ENCODE peak calls at places on chromosomes 11 and 22, in nine cellular contexts. Y, G, S, J, Q, R, A, L and X are unnamed samples.

GRCh38 chr11:72321381-72321996 is 77.5 kb upstream of the PHOX2A start:
- DNase-seq in Y (no peak), G (no peak), S (peak), J (no peak), Q (no peak), R (no peak), A (no peak), L (no peak), X (peak)

GRCh38 chr11:82842019-82842418 is 58.2 kb downstream of the PRCP start:
- DNase-seq in Y (no peak), G (no peak), S (no peak), J (no peak), Q (no peak), R (no peak), A (no peak), L (no peak), X (no peak)

GRCh38 chr11:36254739-36255138 is 34.5 kb downstream of the COMMD9 start:
- DNase-seq in Y (no peak), G (no peak), S (peak), J (peak), Q (no peak), R (no peak), A (no peak), L (no peak), X (peak)

GRCh38 chr11:63244862-63245261 is 1.5 kb upstream of the SLC22A25 start:
- DNase-seq in Y (no peak), G (no peak), S (no peak), J (no peak), Q (no peak), R (no peak), A (no peak), L (no peak), X (no peak)

GRCh38 chr22:24216541-24217209 is 28.2 kb downstream of the GGT5 start:
- DNase-seq in Y (no peak), G (no peak), S (no peak), J (no peak), Q (no peak), R (no peak), A (no peak), L (no peak), X (no peak)

GRCh38 chr11:64436025-64436424 is 77.1 kb downstream of the RPS6KA4 start:
- DNase-seq in Y (no peak), G (no peak), S (peak), J (no peak), Q (no peak), R (peak), A (no peak), L (no peak), X (no peak)

GRCh38 chr22:38026130-38027111 is 30.8 kb upstream of the PICK1 start:
- DNase-seq in Y (no peak), G (no peak), S (no peak), J (no peak), Q (no peak), R (no peak), A (no peak), L (peak), X (no peak)

GRCh38 chr11:111573821-111574249 is 28.4 kb upstream of the SIK2 start:
- DNase-seq in Y (no peak), G (no peak), S (no peak), J (peak), Q (no peak), R (no peak), A (no peak), L (no peak), X (peak)

GRCh38 chr11:96228472-96228871 is 114.5 kb downstream of the MAML2 start:
- DNase-seq in Y (no peak), G (peak), S (peak), J (peak), Q (peak), R (peak), A (peak), L (no peak), X (peak)

GRCh38 chr11:3237119-3237518 is 4.9 kb upstream of the MRGPRE start:
- DNase-seq in Y (no peak), G (no peak), S (no peak), J (no peak), Q (no peak), R (no peak), A (no peak), L (no peak), X (no peak)

GRCh38 chr11:12822623-12823022 is 148.4 kb downstream of the TEAD1 start:
- DNase-seq in Y (no peak), G (no peak), S (no peak), J (no peak), Q (no peak), R (no peak), A (no peak), L (no peak), X (no peak)

GRCh38 chr11:7657306-7658025 is 15.8 kb downstream of the CYB5R2 start:
- DNase-seq in Y (no peak), G (no peak), S (peak), J (peak), Q (peak), R (peak), A (no peak), L (peak), X (peak)

GRCh38 chr22:24240381-24240780 is 4.5 kb downstream of the GGT5 start:
- DNase-seq in Y (no peak), G (no peak), S (no peak), J (peak), Q (no peak), R (no peak), A (no peak), L (no peak), X (peak)

GRCh38 chr11:11409916-11410315 is 56.9 kb upstream of the CSNK2A3 start:
- DNase-seq in Y (no peak), G (no peak), S (no peak), J (no peak), Q (no peak), R (no peak), A (no peak), L (no peak), X (no peak)

GRCh38 chr22:19122752-19123492 is 710 bp upstream of the DGCR2 start:
- DNase-seq in Y (no peak), G (no peak), S (no peak), J (peak), Q (no peak), R (no peak), A (no peak), L (no peak), X (no peak)

GRCh38 chr11:133549796-133550195 is 17.5 kb upstream of the OPCML start:
- DNase-seq in Y (no peak), G (no peak), S (no peak), J (no peak), Q (peak), R (no peak), A (no peak), L (no peak), X (no peak)

GRCh38 chr11:133548641-133549040 is 16.3 kb upstream of the OPCML start:
- DNase-seq in Y (no peak), G (no peak), S (no peak), J (no peak), Q (no peak), R (no peak), A (no peak), L (no peak), X (no peak)

GRCh38 chr11:133547808-133548494 is 15.7 kb upstream of the OPCML start:
- DNase-seq in Y (no peak), G (no peak), S (no peak), J (no peak), Q (peak), R (no peak), A (no peak), L (no peak), X (no peak)

GRCh38 chr11:133541331-133542095 is 9.2 kb upstream of the OPCML start:
- DNase-seq in Y (no peak), G (no peak), S (no peak), J (no peak), Q (no peak), R (no peak), A (no peak), L (no peak), X (no peak)

GRCh38 chr11:133545199-133545709 is 13.0 kb upstream of the OPCML start:
- DNase-seq in Y (no peak), G (no peak), S (no peak), J (no peak), Q (no peak), R (no peak), A (no peak), L (no peak), X (no peak)
- H3K4me3 ChIP-seq in Y (no peak), G (no peak), S (no peak), J (no peak), Q (no peak), R (no peak), A (no peak), L (no peak), X (no peak)

GRCh38 chr11:46277623-46278386 is at the start of gene CREB3L1:
- DNase-seq in Y (no peak), G (no peak), S (no peak), J (no peak), Q (no peak), R (no peak), A (peak), L (no peak), X (no peak)
- H3K4me3 ChIP-seq in Y (peak), G (peak), S (peak), J (peak), Q (peak), R (no peak), A (peak), L (peak), X (peak)

GRCh38 chr11:77065878-77066228 is 918 bp upstream of the CAPN5 start:
- DNase-seq in Y (no peak), G (no peak), S (peak), J (peak), Q (peak), R (no peak), A (peak), L (no peak), X (peak)
- H3K4me3 ChIP-seq in Y (peak), G (peak), S (peak), J (peak), Q (peak), R (peak), A (peak), L (peak), X (peak)

GRCh38 chr11:60991457-60991856 is 20.0 kb downstream of the CD6 start:
- DNase-seq in Y (no peak), G (no peak), S (no peak), J (no peak), Q (no peak), R (no peak), A (no peak), L (no peak), X (no peak)
- H3K4me3 ChIP-seq in Y (no peak), G (no peak), S (no peak), J (no peak), Q (no peak), R (no peak), A (no peak), L (no peak), X (no peak)

DNA sequence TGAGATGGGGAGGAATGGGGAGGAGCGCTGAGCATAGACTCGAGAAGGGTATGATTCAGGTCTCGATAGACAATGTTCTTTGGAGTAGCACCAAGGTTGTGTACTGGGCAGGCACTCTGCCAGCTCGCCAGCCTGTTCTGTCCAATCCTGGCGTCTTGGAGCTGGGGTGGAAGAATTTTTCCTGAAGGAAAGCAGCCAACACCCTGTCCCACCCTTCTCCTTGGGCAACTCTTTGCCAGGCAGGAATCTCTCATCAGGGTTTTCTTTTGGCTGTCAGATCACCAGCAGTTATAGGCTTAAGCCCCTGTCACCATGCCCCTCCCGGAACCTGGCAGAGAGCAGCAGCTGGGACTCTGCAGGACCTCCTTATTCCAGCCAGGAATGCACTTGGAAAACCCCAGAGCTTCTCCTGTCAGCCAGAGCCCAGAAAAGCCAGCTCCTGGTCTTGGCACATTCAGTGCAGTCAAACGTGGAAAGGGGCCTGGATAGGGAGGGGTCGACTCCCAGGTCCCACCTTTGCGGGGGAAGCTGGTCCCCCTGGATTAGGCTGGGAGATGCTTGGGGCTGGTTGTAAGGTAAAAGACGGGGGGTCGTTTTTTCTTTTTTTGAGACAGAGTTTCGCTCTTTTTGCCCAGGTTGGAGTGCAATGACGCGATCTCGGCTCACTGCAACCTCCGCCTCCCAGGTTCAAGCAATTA is 14.4 kb upstream of the SPTBN2 start:
- DNase-seq in Y (no peak), G (no peak), S (peak), J (no peak), Q (peak), R (peak), A (no peak), L (no peak), X (no peak)
- H3K4me3 ChIP-seq in Y (no peak), G (no peak), S (peak), J (no peak), Q (peak), R (peak), A (peak), L (peak), X (no peak)